ENCODE peak calls at places on chromosomes 16 and 17, in nine cellular contexts. D is activated naive CD4-positive, alpha-beta T cell; G is stimulated activated CD4-positive, alpha-beta T cell treated with anti-CD3 and anti-CD28 coated beads, TNF-alpha, amount 100 ng/mL, for 48 hours; R is naive thymus-derived CD8-positive, alpha-beta T cell; T is Kasumi-1; P is astrocyte of the spinal cord; B is stimulated activated CD8-positive, alpha-beta memory T cell treated with anti-CD3 and anti-CD28 coated beads, Interleukin-4, amount 100 ng/mL, for 1 hour; W is HFFc6; X is RWPE1. V is an unnamed sample.

GRCh38 chr17:75270966-75271232 is at the start of gene MIF4GD:
- DNase-seq in G (no peak), D (no peak), T (no peak), P (no peak), B (no peak), X (no peak), R (no peak), W (no peak), V (no peak)

GRCh38 chr16:20740007-20740883 is 1.4 kb downstream of the THUMPD1 start:
- DNase-seq in P (peak), G (no peak), T (peak), B (no peak), D (no peak), R (no peak), X (peak), W (peak), V (no peak)

GRCh38 chr16:54447606-54448440 is 161.2 kb upstream of the IRX3 start:
- DNase-seq in G (no peak), W (peak), R (no peak), X (peak), P (peak), D (no peak), T (peak), B (no peak), V (no peak)

GRCh38 chr17:39867891-39868553 is at the start of gene ZPBP2:
- DNase-seq in P (no peak), G (peak), T (no peak), W (no peak), X (no peak), D (peak), R (peak), B (peak), V (no peak)

GRCh38 chr16:29961479-29962343 is at the start of gene TMEM219:
- DNase-seq in P (peak), D (peak), R (peak), G (peak), W (peak), T (peak), B (peak), X (peak), V (peak)

GRCh38 chr17:68378202-68379149 is 78.8 kb downstream of the WIPI1 start:
- DNase-seq in X (peak), D (no peak), W (peak), P (peak), G (no peak), B (no peak), T (no peak), R (no peak), V (no peak)

GRCh38 chr17:10050597-10051101 is 145.6 kb upstream of the RCVRN start:
- DNase-seq in B (no peak), R (no peak), X (no peak), W (no peak), T (peak), P (no peak), D (no peak), G (no peak), V (peak)

GRCh38 chr17:51711581-51711980 is 446.9 kb downstream of the CA10 start:
- DNase-seq in G (no peak), T (no peak), B (no peak), X (no peak), P (no peak), D (no peak), R (no peak), W (no peak), V (no peak)

GRCh38 chr17:2050871-2051387 is 4.0 kb upstream of the HIC1 start:
- DNase-seq in G (no peak), D (no peak), P (peak), X (no peak), B (no peak), T (no peak), W (no peak), R (no peak), V (no peak)

GRCh38 chr17:46180895-46181279 is 12.3 kb downstream of the KANSL1 start:
- DNase-seq in X (no peak), W (no peak), R (no peak), D (no peak), T (no peak), G (no peak), P (no peak), B (no peak), V (no peak)

GRCh38 chr17:79095345-79096055 is 20.9 kb downstream of the ENGASE start:
- DNase-seq in W (peak), T (no peak), P (no peak), D (no peak), G (no peak), X (no peak), R (no peak), B (no peak), V (no peak)

GRCh38 chr16:84308120-84308519 is 13.4 kb downstream of the WFDC1 start:
- DNase-seq in W (peak), P (no peak), X (peak), G (no peak), B (no peak), T (peak), D (no peak), R (no peak), V (peak)

GRCh38 chr17:48753794-48754499 is 25.4 kb upstream of the HOXB13 start:
- DNase-seq in B (no peak), X (no peak), W (peak), D (no peak), G (no peak), R (no peak), P (no peak), T (no peak), V (no peak)